ENCODE peak calls at places on chromosomes 1 and 21, in five cellular contexts. One of them, this sample, is unnamed.

GRCh38 chr1:9435101-9435636 is 104.1 kb upstream of the SLC25A33 start:
- DNase-seq in cardiac muscle cell: peak; percentile 36
- DNase-seq in Panc1: no peak
- DNase-seq in vagina: no peak
- DNase-seq in tibial nerve: no peak
- DNase-seq in this sample: no peak

GRCh38 chr1:229832695-229833094 is 206.6 kb downstream of the URB2 start:
- DNase-seq in tibial nerve: no peak
- DNase-seq in Panc1: no peak
- DNase-seq in cardiac muscle cell: no peak
- DNase-seq in vagina: no peak
- DNase-seq in this sample: no peak

GRCh38 chr1:209675567-209676154 is 449 bp downstream of the G0S2 start:
- DNase-seq in vagina: no peak
- DNase-seq in tibial nerve: no peak
- DNase-seq in cardiac muscle cell: peak; percentile 54
- DNase-seq in Panc1: no peak
- DNase-seq in this sample: no peak

GRCh38 chr21:27275294-27275927 is 308.5 kb upstream of the ADAMTS5 start:
- DNase-seq in tibial nerve: no peak
- DNase-seq in Panc1: no peak
- DNase-seq in vagina: no peak
- DNase-seq in cardiac muscle cell: peak; percentile 78
- DNase-seq in this sample: no peak

GRCh38 chr1:173152585-173152984 is 54.5 kb downstream of the TNFSF4 start:
- DNase-seq in Panc1: no peak
- DNase-seq in cardiac muscle cell: no peak
- DNase-seq in tibial nerve: no peak
- DNase-seq in vagina: no peak
- DNase-seq in this sample: no peak

GRCh38 chr1:106785136-106785535 is 271.3 kb upstream of the PRMT6 start:
- DNase-seq in Panc1: no peak
- DNase-seq in tibial nerve: no peak
- DNase-seq in vagina: no peak
- DNase-seq in cardiac muscle cell: peak; percentile 3
- DNase-seq in this sample: no peak

GRCh38 chr1:233916706-233917105 is 12.2 kb downstream of the SLC35F3 start:
- DNase-seq in cardiac muscle cell: no peak
- DNase-seq in vagina: no peak
- DNase-seq in tibial nerve: no peak
- DNase-seq in Panc1: peak; percentile 80
- DNase-seq in this sample: no peak

GRCh38 chr1:20137604-20138003 is 1.5 kb upstream of the PLA2G2F start:
- DNase-seq in tibial nerve: no peak
- DNase-seq in Panc1: no peak
- DNase-seq in vagina: no peak
- DNase-seq in cardiac muscle cell: no peak
- DNase-seq in this sample: no peak

GRCh38 chr1:41679531-41679930 is 195.0 kb upstream of the EDN2 start:
- DNase-seq in vagina: no peak
- DNase-seq in tibial nerve: no peak
- DNase-seq in cardiac muscle cell: no peak
- DNase-seq in Panc1: no peak
- DNase-seq in this sample: no peak

GRCh38 chr1:10703702-10704101 is 92.7 kb downstream of the CASZ1 start:
- DNase-seq in vagina: no peak
- DNase-seq in tibial nerve: no peak
- DNase-seq in cardiac muscle cell: no peak
- DNase-seq in Panc1: no peak
- DNase-seq in this sample: no peak

GRCh38 chr1:154999651-155000474 is 2.7 kb upstream of the ZBTB7B start:
- DNase-seq in cardiac muscle cell: no peak
- DNase-seq in vagina: no peak
- DNase-seq in Panc1: no peak
- DNase-seq in tibial nerve: no peak
- DNase-seq in this sample: no peak

GRCh38 chr1:192639607-192640368 is 3.8 kb downstream of the RGS13 start:
- DNase-seq in cardiac muscle cell: peak; percentile 56
- DNase-seq in Panc1: no peak
- DNase-seq in tibial nerve: no peak
- DNase-seq in vagina: no peak
- DNase-seq in this sample: no peak

GRCh38 chr1:223276029-223276428 is 87.9 kb downstream of the SUSD4 start:
- DNase-seq in cardiac muscle cell: no peak
- DNase-seq in Panc1: no peak
- DNase-seq in tibial nerve: no peak
- DNase-seq in vagina: no peak
- DNase-seq in this sample: no peak

GRCh38 chr1:229819091-229819490 is 193.0 kb downstream of the URB2 start:
- DNase-seq in tibial nerve: no peak
- DNase-seq in vagina: no peak
- DNase-seq in cardiac muscle cell: no peak
- DNase-seq in Panc1: no peak
- DNase-seq in this sample: no peak

GRCh38 chr21:35511298-35512162 is 462.4 kb upstream of the RUNX1 start:
- DNase-seq in cardiac muscle cell: peak; percentile 29
- DNase-seq in vagina: no peak
- DNase-seq in tibial nerve: no peak
- DNase-seq in Panc1: no peak
- DNase-seq in this sample: no peak

GRCh38 chr1:15210651-15211390 is 36.2 kb upstream of the FHAD1 start:
- DNase-seq in Panc1: no peak
- DNase-seq in vagina: no peak
- DNase-seq in cardiac muscle cell: no peak
- DNase-seq in tibial nerve: no peak
- DNase-seq in this sample: no peak

GRCh38 chr1:193434319-193434718 is 247.9 kb upstream of the B3GALT2 start:
- DNase-seq in tibial nerve: no peak
- DNase-seq in cardiac muscle cell: peak; percentile 81
- DNase-seq in vagina: no peak
- DNase-seq in Panc1: no peak
- DNase-seq in this sample: no peak

GRCh38 chr1:205542367-205542766 is 37.9 kb downstream of the CDK18 start:
- DNase-seq in cardiac muscle cell: no peak
- DNase-seq in vagina: peak; percentile 79
- DNase-seq in Panc1: no peak
- DNase-seq in tibial nerve: no peak
- DNase-seq in this sample: no peak

GRCh38 chr1:5444365-5444890 is 547.8 kb downstream of the NPHP4 start:
- DNase-seq in tibial nerve: no peak
- DNase-seq in Panc1: no peak
- DNase-seq in vagina: no peak
- DNase-seq in cardiac muscle cell: no peak
- DNase-seq in this sample: no peak

GRCh38 chr21:31098576-31099005 is 60.3 kb upstream of the KRTAP19-8 start:
- DNase-seq in Panc1: peak; percentile 43
- DNase-seq in cardiac muscle cell: peak; percentile 70
- DNase-seq in vagina: no peak
- DNase-seq in tibial nerve: peak; percentile 47
- DNase-seq in this sample: peak; percentile 58

GRCh38 chr1:235923466-235924008 is 56.8 kb upstream of the LYST start:
- DNase-seq in Panc1: no peak
- DNase-seq in cardiac muscle cell: peak; percentile 53
- DNase-seq in tibial nerve: no peak
- DNase-seq in vagina: no peak
- DNase-seq in this sample: no peak

GRCh38 chr1:245855846-245856730 is 651.0 kb downstream of the SMYD3 start:
- DNase-seq in cardiac muscle cell: no peak
- DNase-seq in vagina: no peak
- DNase-seq in tibial nerve: no peak
- DNase-seq in Panc1: no peak
- DNase-seq in this sample: no peak

DNA sequence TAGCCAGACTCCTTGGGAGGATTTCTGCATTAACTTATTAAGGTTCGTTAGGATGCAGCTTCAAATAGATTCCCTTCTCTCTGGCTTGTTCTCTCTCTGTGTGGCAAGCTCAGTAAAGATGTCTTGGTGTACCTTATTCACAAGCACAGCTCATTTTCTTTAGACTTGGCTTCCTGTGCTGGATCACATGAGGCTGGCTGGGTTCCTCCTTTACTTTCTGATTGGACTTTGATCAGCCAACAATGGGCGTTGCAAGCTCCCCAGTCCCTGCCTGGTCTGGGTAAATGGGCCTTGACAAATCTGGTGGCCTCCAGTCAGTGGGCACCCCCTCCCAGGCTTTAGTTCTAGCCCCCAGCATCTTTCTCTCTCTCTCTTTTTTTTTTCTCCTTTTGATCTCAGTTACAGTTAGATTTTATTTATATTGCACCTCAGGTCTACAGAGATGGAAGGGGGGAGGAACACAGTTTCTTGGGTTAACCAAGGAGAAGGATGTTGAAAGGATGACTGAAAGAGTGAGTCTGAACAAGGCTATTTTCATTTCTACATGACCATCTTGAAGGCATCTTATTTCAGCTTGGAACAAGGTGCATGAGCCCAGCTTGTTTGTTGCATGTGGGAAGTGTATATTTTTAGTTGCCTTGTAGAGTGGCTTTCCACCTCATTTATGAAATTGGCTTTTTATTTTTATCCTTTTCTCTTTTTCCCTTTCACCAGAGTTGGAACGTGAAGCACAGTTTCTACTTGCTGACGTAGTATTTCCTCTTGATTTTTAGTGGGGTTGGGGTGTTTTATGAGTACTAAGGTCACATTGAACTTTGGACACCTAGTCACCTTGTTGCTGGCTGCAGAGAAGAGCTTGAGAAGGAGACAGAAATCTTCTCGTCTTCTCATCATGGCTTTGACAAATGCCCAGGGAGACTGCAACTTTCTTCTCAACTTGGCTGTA is 77.1 kb downstream of the PBX1 start:
- DNase-seq in Panc1: no peak
- DNase-seq in tibial nerve: no peak
- DNase-seq in vagina: no peak
- DNase-seq in cardiac muscle cell: no peak
- DNase-seq in this sample: no peak
- H3K4me1 ChIP-seq in Panc1: no peaks in the 10 kb centered on the region
- H3K4me1 ChIP-seq in tibial nerve: no peaks in the 10 kb centered on the region
- H3K4me1 ChIP-seq in vagina: peaks cover 89% of the 10 kb centered on the region
- H3K4me1 ChIP-seq in cardiac muscle cell: peaks cover 50% of the 10 kb centered on the region
- H3K4me1 ChIP-seq in this sample: peaks cover 82% of the 10 kb centered on the region

GRCh38 chr1:38990401-38990745 is 703 bp upstream of the AKIRIN1 start:
- DNase-seq in cardiac muscle cell: no peak
- DNase-seq in Panc1: no peak
- DNase-seq in tibial nerve: no peak
- DNase-seq in vagina: no peak
- DNase-seq in this sample: no peak
- H3K4me3 ChIP-seq in cardiac muscle cell: peak overlapping the region; percentile 98
- H3K4me3 ChIP-seq in Panc1: peak overlapping the region; percentile 64
- H3K4me3 ChIP-seq in tibial nerve: peak overlapping the region; percentile 84
- H3K4me3 ChIP-seq in vagina: peak overlapping the region; percentile 99
- H3K4me3 ChIP-seq in this sample: peak overlapping the region; percentile 91

GRCh38 chr21:26116456-26117011 is 54.0 kb downstream of the APP start:
- DNase-seq in cardiac muscle cell: peak; percentile 73
- DNase-seq in tibial nerve: no peak
- DNase-seq in vagina: no peak
- DNase-seq in Panc1: no peak
- DNase-seq in this sample: no peak

GRCh38 chr21:26115346-26115745 is 55.2 kb downstream of the APP start:
- DNase-seq in Panc1: no peak
- DNase-seq in cardiac muscle cell: peak; percentile 41
- DNase-seq in tibial nerve: no peak
- DNase-seq in vagina: no peak
- DNase-seq in this sample: no peak

GRCh38 chr21:26117324-26117971 is 53.1 kb downstream of the APP start:
- DNase-seq in vagina: no peak
- DNase-seq in Panc1: no peak
- DNase-seq in tibial nerve: no peak
- DNase-seq in cardiac muscle cell: no peak
- DNase-seq in this sample: no peak

GRCh38 chr21:26117972-26118367 is 52.6 kb downstream of the APP start:
- DNase-seq in tibial nerve: no peak
- DNase-seq in vagina: no peak
- DNase-seq in cardiac muscle cell: no peak
- DNase-seq in Panc1: no peak
- DNase-seq in this sample: no peak

DNA sequence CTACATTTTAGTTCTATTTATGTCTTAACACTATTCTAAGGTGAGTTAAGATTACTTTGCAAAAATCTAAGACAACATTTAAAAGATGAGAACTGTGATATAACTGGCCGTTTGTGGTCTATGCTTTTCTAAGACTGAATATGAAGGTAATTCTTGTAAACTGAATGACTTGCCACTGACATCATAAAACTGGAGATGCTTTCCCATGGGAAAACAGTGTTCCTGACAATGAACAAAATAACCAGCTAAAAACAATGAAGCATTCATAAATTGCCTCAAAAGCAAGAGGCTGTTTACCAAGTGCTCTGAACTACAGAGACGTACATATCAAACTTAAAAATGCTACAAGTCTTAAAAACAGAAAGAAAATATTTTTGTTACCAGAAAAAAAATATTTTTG is 54.7 kb downstream of the APP start:
- DNase-seq in cardiac muscle cell: peak; percentile 72
- DNase-seq in Panc1: no peak
- DNase-seq in vagina: no peak
- DNase-seq in tibial nerve: no peak
- DNase-seq in this sample: no peak
- H3K27ac ChIP-seq in cardiac muscle cell: no peak overlapping the region
- H3K27ac ChIP-seq in Panc1: peak overlapping the region; percentile 29
- H3K27ac ChIP-seq in vagina: peak overlapping the region; percentile 16
- H3K27ac ChIP-seq in tibial nerve: peak overlapping the region; percentile 85
- H3K27ac ChIP-seq in this sample: peak overlapping the region; percentile 49

DNA sequence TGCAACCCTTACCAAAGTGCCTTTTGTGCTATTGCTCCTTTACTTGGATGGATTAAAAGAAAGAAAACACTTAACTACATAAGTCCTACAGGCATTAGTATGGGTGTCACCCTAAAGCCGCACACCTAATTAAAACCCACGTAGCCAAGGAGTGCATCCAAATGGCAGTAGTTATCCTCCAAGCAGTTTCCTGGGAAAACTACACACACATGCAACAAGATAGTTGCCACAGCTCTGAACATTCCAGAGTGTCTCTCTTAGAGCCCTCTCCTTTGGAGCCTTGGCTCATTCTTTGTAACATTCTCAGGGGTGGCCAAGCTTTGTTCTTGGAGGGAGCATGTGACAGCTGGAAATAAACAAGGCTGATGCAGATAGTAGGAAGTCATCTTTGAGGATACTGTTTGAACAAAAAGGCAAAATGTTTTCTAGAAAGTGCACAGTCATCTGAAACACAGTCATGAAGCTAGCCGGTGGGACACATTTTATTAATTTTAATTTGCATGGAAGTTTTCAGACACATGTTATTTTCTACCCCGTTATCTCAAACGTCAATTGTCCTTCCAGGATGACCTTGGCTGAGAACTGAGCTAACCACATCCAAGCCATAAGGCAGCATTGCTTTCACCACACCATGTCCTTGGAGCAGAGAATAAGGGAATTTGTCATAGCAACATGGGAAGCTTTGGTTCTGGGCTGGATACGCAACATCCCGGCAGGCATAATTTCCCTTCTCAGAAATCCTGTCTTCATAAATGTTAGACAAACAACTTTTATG is 51.4 kb downstream of the KCNJ15 start:
- DNase-seq in Panc1: no peak
- DNase-seq in cardiac muscle cell: peak; percentile 90
- DNase-seq in vagina: no peak
- DNase-seq in tibial nerve: no peak
- DNase-seq in this sample: no peak
- H3K4me1 ChIP-seq in Panc1: no peaks in the 10 kb centered on the region
- H3K4me1 ChIP-seq in cardiac muscle cell: peaks cover 2% of the 10 kb centered on the region
- H3K4me1 ChIP-seq in vagina: no peaks in the 10 kb centered on the region
- H3K4me1 ChIP-seq in tibial nerve: no peaks in the 10 kb centered on the region
- H3K4me1 ChIP-seq in this sample: peaks cover 10% of the 10 kb centered on the region

This sample was measured in heart right ventricle.